ENCODE peak calls at places on chromosomes 6 and 20, in four cellular contexts. I is HEK293T, Z is HepG2, S is K562. J is an unnamed sample.
A peak's percentile ranks its signal among the peaks of the same experiment; 100 is the strongest.

GRCh38 chr6:111552241-111552744 is 53.4 kb downstream of the TRAF3IP2 start:
- DNase-seq in I (peak; percentile 75), Z (no peak), S (no peak), J (peak; percentile 31)

GRCh38 chr20:25738198-25738597 is 41.5 kb upstream of the ZNF337 start:
- DNase-seq in S (no peak), Z (no peak), I (no peak), J (no peak)

GRCh38 chr6:52304917-52305316 is 20.4 kb upstream of the MCM3 start:
- DNase-seq in Z (no peak), S (peak; percentile 37), I (no peak), J (no peak)

GRCh38 chr6:65280060-65280459 is 427.0 kb downstream of the EYS start:
- DNase-seq in S (no peak), Z (no peak), I (no peak), J (no peak)

GRCh38 chr6:2021713-2022125 is 223.7 kb downstream of the GMDS start:
- DNase-seq in S (no peak), Z (no peak), I (no peak), J (no peak)

GRCh38 chr20:25480797-25481196 is 73.3 kb downstream of the GINS1 start:
- DNase-seq in S (no peak), I (no peak), Z (no peak), J (no peak)

GRCh38 chr20:41029150-41029872 is 689 bp downstream of the TOP1 start:
- DNase-seq in I (peak; percentile 56), S (peak; percentile 63), Z (no peak), J (peak; percentile 21)

GRCh38 chr6:161080263-161080970 is 88.8 kb downstream of the MAP3K4 start:
- DNase-seq in I (no peak), S (no peak), Z (no peak), J (no peak)

GRCh38 chr20:51372176-51372803 is 170.2 kb downstream of the NFATC2 start:
- DNase-seq in S (peak; percentile 85), I (peak; percentile 76), Z (peak; percentile 64), J (peak; percentile 84)

GRCh38 chr6:8065519-8065911 is 1.3 kb upstream of the BLOC1S5 start:
- DNase-seq in Z (no peak), S (no peak), I (no peak), J (no peak)

GRCh38 chr20:8132632-8133587 is 844 bp downstream of the PLCB1 start:
- DNase-seq in I (peak; percentile 23), Z (no peak), S (no peak), J (peak; percentile 28)

GRCh38 chr6:142523485-142523884 is 221.7 kb downstream of the ADGRG6 start:
- DNase-seq in Z (no peak), I (no peak), S (no peak), J (no peak)

GRCh38 chr6:3135668-3136297 is 17.3 kb downstream of the BPHL start:
- DNase-seq in Z (peak; percentile 81), I (no peak), S (no peak), J (no peak)

GRCh38 chr6:109782401-109783046 is 91.4 kb downstream of the FIG4 start:
- DNase-seq in Z (no peak), I (no peak), S (no peak), J (no peak)

GRCh38 chr6:48613221-48613949 is 502.4 kb upstream of the PTCHD4 start:
- DNase-seq in I (no peak), Z (no peak), S (no peak), J (no peak)

GRCh38 chr6:108897371-108897770 is 49.1 kb downstream of the ARMC2 start:
- DNase-seq in S (no peak), Z (no peak), I (no peak), J (no peak)

GRCh38 chr6:36136034-36136433 is 5.7 kb downstream of the MAPK13 start:
- DNase-seq in Z (no peak), I (no peak), S (no peak), J (no peak)

GRCh38 chr6:82525775-82526515 is 162.3 kb downstream of the TPBG start:
- DNase-seq in S (no peak), Z (no peak), I (no peak), J (no peak)

GRCh38 chr20:54772931-54773642 is 297.7 kb downstream of the DOK5 start:
- DNase-seq in S (no peak), I (no peak), Z (no peak), J (no peak)

GRCh38 chr6:112770341-112770740 is 423.2 kb downstream of the RFPL4B start:
- DNase-seq in Z (no peak), S (no peak), I (no peak), J (no peak)

GRCh38 chr6:3568396-3569082 is 111.7 kb upstream of the SLC22A23 start:
- DNase-seq in Z (peak; percentile 40), I (no peak), S (no peak), J (no peak)

GRCh38 chr6:16964553-16965499 is 137.0 kb upstream of the STMND1 start:
- DNase-seq in Z (peak; percentile 67), S (peak; percentile 76), I (peak; percentile 85), J (peak; percentile 85)

GRCh38 chr20:58010186-58010585 is 218.3 kb downstream of the ANKRD60 start:
- DNase-seq in S (no peak), I (no peak), Z (no peak), J (no peak)

GRCh38 chr6:28734443-28734959 is 189.3 kb downstream of the TRIM27 start:
- DNase-seq in S (no peak), Z (no peak), I (no peak), J (no peak)

GRCh38 chr6:135871878-135872277 is 20.4 kb downstream of the PDE7B start:
- DNase-seq in S (no peak), Z (no peak), I (no peak), J (no peak)

GRCh38 chr6:46948699-46949098 is 27.0 kb upstream of the ADGRF5 start:
- DNase-seq in S (no peak), Z (no peak), I (no peak), J (no peak)

GRCh38 chr6:37182736-37183590 is 13.0 kb downstream of the PIM1 start:
- DNase-seq in I (no peak), Z (no peak), S (peak; percentile 92), J (no peak)

GRCh38 chr6:109325400-109325801 is 56.9 kb downstream of the CD164 start:
- DNase-seq in Z (no peak), S (no peak), I (no peak), J (no peak)

DNA sequence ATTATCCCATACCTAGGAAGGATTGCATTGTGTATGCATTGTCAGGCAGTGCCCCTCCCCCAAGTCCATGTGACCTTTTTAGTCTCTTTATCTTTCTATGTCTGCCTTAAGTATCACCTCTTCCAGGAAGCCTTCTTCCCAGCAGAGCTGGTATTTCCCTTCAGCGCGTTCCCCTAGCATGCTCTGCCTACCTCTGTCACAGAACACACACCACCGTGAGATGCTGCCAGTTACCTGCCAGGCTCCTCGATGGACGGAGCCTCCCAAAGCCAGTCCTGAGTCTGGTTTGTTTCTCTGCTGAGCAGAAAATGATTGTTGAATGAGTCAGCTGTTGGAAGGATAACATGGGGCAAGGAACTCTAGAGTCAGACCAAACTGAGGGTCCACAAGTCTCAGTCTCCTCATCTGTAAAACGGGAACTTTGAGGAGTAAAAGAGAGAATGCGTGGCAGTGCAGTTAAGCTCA is 11.3 kb upstream of the ZNF335 start:
- DNase-seq in S (peak; percentile 45), Z (no peak), I (no peak), J (no peak)
- TF ChIP-seq ELF4 in S (no peak), Z (no peak), I (no peak), J (no peak)

GRCh38 chr6:129046526-129046925 is 163.6 kb downstream of the LAMA2 start:
- DNase-seq in I (no peak), S (no peak), Z (no peak), J (no peak)
- TF ChIP-seq ELF4 in I (no peak), S (no peak), Z (no peak), J (no peak)

GRCh38 chr6:45915776-45916348 is 99.8 kb downstream of the CLIC5 start:
- DNase-seq in Z (no peak), I (no peak), S (no peak), J (no peak)

GRCh38 chr6:45917439-45917838 is 98.2 kb downstream of the CLIC5 start:
- DNase-seq in I (no peak), Z (no peak), S (no peak), J (no peak)

GRCh38 chr6:45916692-45917091 is 99.0 kb downstream of the CLIC5 start:
- DNase-seq in S (no peak), Z (no peak), I (no peak), J (no peak)

GRCh38 chr6:45911691-45912090 is 104.0 kb downstream of the CLIC5 start:
- DNase-seq in S (no peak), I (no peak), Z (no peak), J (no peak)
- TF ChIP-seq ELF4 in S (no peak), I (no peak), Z (no peak), J (no peak)

GRCh38 chr20:53346266-53346665 is 247.4 kb downstream of the ZNF217 start:
- DNase-seq in S (no peak), I (no peak), Z (peak; percentile 40), J (no peak)

GRCh38 chr20:53342429-53342828 is 251.2 kb downstream of the ZNF217 start:
- DNase-seq in I (no peak), Z (no peak), S (no peak), J (no peak)

GRCh38 chr20:53345536-53346070 is 248.0 kb downstream of the ZNF217 start:
- DNase-seq in S (no peak), Z (no peak), I (no peak), J (no peak)

GRCh38 chr20:53343433-53343832 is 250.2 kb downstream of the ZNF217 start:
- DNase-seq in I (no peak), S (no peak), Z (no peak), J (no peak)

GRCh38 chr20:53344891-53345290 is 248.7 kb downstream of the ZNF217 start:
- DNase-seq in S (no peak), I (no peak), Z (no peak), J (no peak)
- TF ChIP-seq ELF4 in S (no peak), I (no peak), Z (no peak), J (no peak)

GRCh38 chr6:106026748-106027147 is 59.4 kb upstream of the PRDM1 start:
- DNase-seq in Z (no peak), I (no peak), S (no peak), J (no peak)

GRCh38 chr6:106027316-106027715 is 58.8 kb upstream of the PRDM1 start:
- DNase-seq in Z (no peak), I (no peak), S (no peak), J (no peak)

GRCh38 chr6:106027760-106028159 is 58.4 kb upstream of the PRDM1 start:
- DNase-seq in Z (no peak), I (no peak), S (no peak), J (no peak)

DNA sequence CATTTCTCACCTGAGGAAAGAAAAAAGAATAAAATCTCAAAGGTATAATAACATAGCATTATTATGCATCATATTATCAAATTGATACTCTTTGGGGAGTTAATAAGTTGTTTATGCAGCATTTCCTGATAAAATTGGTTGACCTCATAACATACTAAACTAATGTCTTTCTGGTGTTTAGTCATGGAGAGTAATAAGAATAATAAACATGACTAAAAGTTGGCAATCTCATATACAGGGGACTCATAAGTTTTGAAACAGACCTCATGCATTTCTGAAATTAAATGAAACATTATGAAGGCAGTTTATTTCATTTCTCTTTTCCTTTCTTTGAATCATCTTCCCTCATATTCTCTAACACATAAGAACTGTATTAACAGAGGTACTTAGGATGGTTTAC is 60.5 kb upstream of the PRDM1 start:
- DNase-seq in I (no peak), S (no peak), Z (no peak), J (no peak)
- TF ChIP-seq ELF4 in I (no peak), S (no peak), Z (no peak), J (no peak)

J was measured in WTC11.